ENCODE peak calls at places on chromosome 3, in seven cellular contexts. I is upper lobe of left lung, A is heart left ventricle, K is AG04450, V is breast epithelium, H is hepatocyte, B is HFF-Myc. R is an unnamed sample.
A peak's percentile ranks its signal among the peaks of the same experiment; 100 is the strongest.

GRCh38 chr3:120451670-120452220 is 953 bp upstream of the FSTL1 start:
- DNase-seq in I (no peak), B (no peak), H (no peak), A (no peak), K (no peak), V (no peak), R (no peak)

GRCh38 chr3:141523615-141524375 is 37.0 kb downstream of the RASA2 start:
- DNase-seq in V (no peak), H (no peak), I (no peak), K (no peak), A (no peak), B (no peak), R (no peak)

GRCh38 chr3:39911465-39912309 is 102.3 kb downstream of the MYRIP start:
- DNase-seq in I (no peak), B (no peak), V (no peak), K (no peak), H (peak; percentile 23), A (no peak), R (no peak)

GRCh38 chr3:170809021-170809974 is 60.7 kb downstream of the RPL22L1 start:
- DNase-seq in I (no peak), K (peak; percentile 48), V (peak; percentile 19), B (peak; percentile 88), A (no peak), H (peak; percentile 74), R (no peak)

GRCh38 chr3:133996251-133996661 is 33.5 kb downstream of the SLCO2A1 start:
- DNase-seq in B (no peak), H (no peak), I (peak; percentile 55), K (no peak), A (no peak), V (no peak), R (no peak)

GRCh38 chr3:107117922-107118576 is 259.2 kb upstream of the CCDC54 start:
- DNase-seq in A (peak; percentile 40), H (peak; percentile 66), V (no peak), I (no peak), B (peak; percentile 45), K (peak; percentile 43), R (peak; percentile 40)

GRCh38 chr3:128847631-128848370 is 31.6 kb upstream of the ACAD9 start:
- DNase-seq in K (no peak), V (no peak), B (no peak), A (no peak), H (no peak), I (no peak), R (no peak)

GRCh38 chr3:195078891-195079440 is 192.0 kb downstream of the XXYLT1 start:
- DNase-seq in H (no peak), V (no peak), I (no peak), A (no peak), K (no peak), B (no peak), R (no peak)

GRCh38 chr3:125054436-125055164 is 1.2 kb downstream of the HEG1 start:
- DNase-seq in A (no peak), H (peak; percentile 52), K (no peak), V (no peak), B (no peak), I (no peak), R (no peak)

GRCh38 chr3:114550155-114550554 is 256.3 kb downstream of the TIGIT start:
- DNase-seq in I (no peak), K (no peak), H (no peak), V (no peak), B (no peak), A (no peak), R (no peak)

GRCh38 chr3:10968390-10968789 is 24.2 kb upstream of the SLC6A1 start:
- DNase-seq in K (no peak), V (no peak), A (no peak), H (no peak), I (no peak), B (no peak), R (no peak)

GRCh38 chr3:146280859-146281258 is 30.0 kb upstream of the PLSCR4 start:
- DNase-seq in A (no peak), K (no peak), V (no peak), I (no peak), B (peak; percentile 59), H (peak; percentile 8), R (no peak)

GRCh38 chr3:54999159-54999558 is 71.3 kb upstream of the LRTM1 start:
- DNase-seq in H (peak; percentile 64), V (no peak), B (peak; percentile 40), I (no peak), K (peak; percentile 46), A (no peak), R (no peak)

GRCh38 chr3:125431912-125432587 is 56.9 kb upstream of the ZNF148 start:
- DNase-seq in A (no peak), I (no peak), V (no peak), H (no peak), B (no peak), K (no peak), R (no peak)

GRCh38 chr3:134427400-134428111 is 53.3 kb upstream of the AMOTL2 start:
- DNase-seq in H (peak; percentile 67), I (peak; percentile 41), K (peak; percentile 99), A (peak; percentile 63), V (no peak), B (peak; percentile 78), R (no peak)

GRCh38 chr3:143078883-143079282 is 40.7 kb upstream of the CHST2 start:
- DNase-seq in B (no peak), A (no peak), V (no peak), I (no peak), H (no peak), K (peak; percentile 18), R (no peak)

GRCh38 chr3:24017305-24017704 is 72.2 kb downstream of the NR1D2 start:
- DNase-seq in B (no peak), K (no peak), A (peak; percentile 37), H (no peak), I (no peak), V (no peak), R (no peak)

GRCh38 chr3:87436781-87437543 is 160.6 kb upstream of the POU1F1 start:
- DNase-seq in H (no peak), A (no peak), B (no peak), K (no peak), V (no peak), I (no peak), R (no peak)

DNA sequence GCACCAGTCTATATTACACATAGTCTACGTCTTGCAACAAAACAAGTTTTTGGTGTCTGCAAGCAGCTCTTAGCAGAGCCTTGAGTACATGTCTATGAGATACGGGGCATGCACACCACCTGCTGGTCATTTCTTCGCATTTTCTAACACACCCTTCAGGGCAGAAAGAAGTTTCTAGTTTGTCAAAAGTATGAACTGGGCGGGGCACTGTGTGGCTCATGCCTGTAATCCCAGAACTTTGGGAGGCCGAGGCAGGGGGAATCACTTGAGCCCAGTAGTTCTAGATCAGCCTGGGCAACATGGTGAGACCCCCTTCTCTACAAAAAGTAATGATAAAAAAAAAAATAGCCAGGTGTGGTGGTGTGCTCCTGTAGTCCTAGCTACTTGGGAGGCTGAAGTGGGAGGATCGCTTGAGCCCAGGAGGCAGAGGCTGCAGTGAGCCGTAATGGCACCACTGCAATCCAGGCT is 64.2 kb upstream of the ARL8B start:
- DNase-seq in I (no peak), B (peak; percentile 75), V (peak; percentile 76), H (peak; percentile 89), K (peak; percentile 67), A (peak; percentile 72), R (peak; percentile 68)
- TF ChIP-seq CTCF in I (peak; percentile 87), B (peak; percentile 59), V (peak; percentile 88), H (peak; percentile 86), K (peak; percentile 82), A (peak; percentile 80), R (peak; percentile 77)

DNA sequence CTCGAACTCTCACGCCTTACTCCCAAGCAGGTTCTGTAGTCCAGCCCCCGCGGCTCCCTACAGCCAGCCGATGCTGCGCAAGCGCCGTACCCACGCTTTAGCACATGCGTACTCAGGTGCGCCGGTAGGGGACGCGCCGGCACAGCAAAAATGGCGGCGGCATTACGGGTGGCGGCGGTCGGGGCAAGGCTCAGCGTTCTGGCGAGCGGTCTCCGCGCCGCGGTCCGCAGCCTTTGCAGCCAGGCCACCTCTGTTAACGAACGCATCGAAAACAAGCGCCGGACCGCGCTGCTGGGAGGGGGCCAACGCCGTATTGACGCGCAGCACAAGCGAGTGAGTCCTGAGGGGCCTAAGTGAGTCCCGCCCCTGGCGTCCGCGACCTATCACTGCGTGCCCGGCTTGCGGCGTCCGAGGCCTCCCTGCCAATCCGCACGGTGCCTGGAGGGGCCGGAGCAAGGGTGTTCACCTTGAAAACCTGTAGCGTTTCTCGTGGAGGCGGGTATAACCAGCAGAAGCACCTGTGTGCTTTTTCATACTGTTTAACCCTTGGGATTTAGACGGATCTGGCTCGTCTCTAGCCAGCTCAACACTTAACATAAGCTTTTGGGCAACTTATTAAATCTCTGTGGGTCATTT is at the start of gene PCCB:
- DNase-seq in B (peak; percentile 74), K (peak; percentile 81), H (peak; percentile 97), V (peak; percentile 90), A (peak; percentile 96), I (peak; percentile 97), R (peak; percentile 93)
- TF ChIP-seq CTCF in B (peak; percentile 68), K (peak; percentile 80), H (peak; percentile 75), V (peak; percentile 96), A (peak; percentile 92), I (peak; percentile 95), R (peak; percentile 88)

DNA sequence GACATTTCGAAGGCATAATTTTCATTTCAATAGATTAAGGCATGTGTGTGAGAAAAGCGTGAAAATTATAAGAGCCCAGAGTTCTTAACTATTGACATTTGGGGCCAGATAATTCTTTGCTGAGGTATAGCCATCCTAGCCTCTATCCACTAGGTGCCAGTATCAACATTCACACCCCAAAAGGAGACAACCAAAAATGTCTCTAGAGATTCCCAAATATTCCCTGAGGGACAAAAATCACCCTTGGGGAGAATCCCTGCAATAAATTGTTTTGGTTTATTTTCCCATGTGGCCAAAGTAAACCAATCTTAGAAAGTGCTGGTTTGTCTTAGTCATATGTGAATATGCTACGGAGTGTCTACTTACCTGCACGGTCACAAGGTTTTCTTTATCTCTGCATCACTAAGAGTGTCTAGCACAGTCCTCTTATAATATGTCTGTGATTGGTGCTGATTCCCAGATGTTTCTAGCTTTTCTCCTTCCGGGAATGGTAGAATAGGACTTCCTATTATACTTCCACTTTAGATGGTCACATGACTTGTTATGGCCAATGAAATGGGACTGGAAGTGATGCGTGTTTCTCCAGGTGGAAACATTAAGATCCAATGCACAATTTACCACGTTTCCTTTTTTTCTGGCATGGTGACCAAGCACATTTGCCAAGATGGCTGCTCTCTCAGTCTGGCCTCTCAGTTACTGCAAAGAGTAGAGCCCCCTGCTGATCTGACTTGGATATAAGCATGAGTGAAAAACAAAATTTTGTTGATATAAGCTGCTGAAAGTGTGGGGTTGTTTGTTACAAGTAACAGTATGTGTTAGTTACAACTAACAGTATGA is 8.0 kb upstream of the KBTBD8 start:
- DNase-seq in K (no peak), V (no peak), I (no peak), A (no peak), H (no peak), B (no peak), R (no peak)
- TF ChIP-seq CTCF in K (peak; percentile 30), V (no peak), I (no peak), A (peak; percentile 47), H (no peak), B (peak; percentile 25), R (no peak)

DNA sequence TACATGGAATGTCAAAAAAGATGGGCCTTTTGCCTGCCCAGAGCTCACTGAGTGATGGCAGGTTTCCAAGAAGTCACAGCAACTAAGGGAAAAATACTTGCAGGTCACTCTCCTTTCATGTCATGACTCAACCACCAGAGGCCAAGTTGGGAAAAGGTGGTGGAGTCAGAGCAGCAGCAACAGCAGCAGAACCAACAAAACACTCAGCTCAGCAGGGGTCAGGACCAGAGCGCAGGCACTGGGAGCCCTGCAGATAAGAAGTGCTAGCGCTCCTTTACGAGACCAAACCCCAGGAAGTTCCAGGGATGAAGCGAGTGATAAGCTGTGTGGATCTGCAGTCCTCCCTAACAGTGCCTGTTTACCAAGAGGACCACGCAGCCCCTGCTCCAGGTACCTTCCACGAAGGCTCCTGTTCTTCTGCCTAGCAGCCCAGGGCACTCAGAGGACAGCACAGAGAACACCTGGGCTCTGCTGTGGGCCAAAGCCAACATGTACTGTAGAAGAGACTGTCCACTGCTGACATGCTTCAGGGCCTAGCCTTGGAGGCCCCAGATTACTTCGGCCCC is 26.0 kb downstream of the POC1A start:
- DNase-seq in I (no peak), B (peak; percentile 29), A (no peak), H (peak; percentile 77), V (no peak), K (no peak), R (no peak)
- TF ChIP-seq CTCF in I (no peak), B (no peak), A (no peak), H (no peak), V (no peak), K (no peak), R (no peak)